ENCODE peak calls at places on chromosome 6, in ten cellular contexts. X is HCT116, W is RWPE2, C is HL-60, R is A673, Y is brain microvascular endothelial cell, Q is adrenal gland, K is foreskin fibroblast, D is coronary artery, M is epithelial cell of esophagus. A is an unnamed sample.

GRCh38 chr6:80638222-80639055 is 532.0 kb downstream of the BCKDHB start:
- DNase-seq in D (no peak), X (peak), M (peak), Y (peak), R (peak), Q (peak), C (no peak), W (peak), K (peak), A (no peak)

GRCh38 chr6:161439093-161439492 is 165.2 kb upstream of the AGPAT4 start:
- DNase-seq in R (peak), M (peak), Q (peak), C (no peak), K (peak), W (peak), X (peak), D (peak), Y (peak), A (no peak)

GRCh38 chr6:6657820-6658217 is 69.3 kb downstream of the LY86 start:
- DNase-seq in W (no peak), D (no peak), K (no peak), X (no peak), Y (no peak), C (no peak), Q (no peak), R (no peak), M (no peak), A (no peak)

GRCh38 chr6:169326067-169326799 is 72.6 kb upstream of the THBS2 start:
- DNase-seq in Q (peak), R (peak), M (peak), C (peak), K (peak), D (no peak), Y (peak), X (peak), W (no peak), A (no peak)

GRCh38 chr6:132919476-132919875 is 105.1 kb downstream of the RPS12 start:
- DNase-seq in C (no peak), M (peak), W (no peak), D (no peak), Q (peak), K (peak), R (no peak), Y (peak), X (no peak), A (peak)

GRCh38 chr6:32154514-32155161 is 697 bp downstream of the PPT2 start:
- DNase-seq in Q (peak), Y (peak), D (no peak), K (peak), W (no peak), R (peak), X (peak), M (peak), C (peak), A (peak)

GRCh38 chr6:83480470-83480869 is 31.9 kb upstream of the PRSS35 start:
- DNase-seq in Y (no peak), C (no peak), W (no peak), X (no peak), K (no peak), M (peak), R (no peak), Q (no peak), D (no peak), A (no peak)

GRCh38 chr6:129251669-129252376 is 368.9 kb downstream of the LAMA2 start:
- DNase-seq in R (peak), W (no peak), K (peak), Y (peak), D (no peak), C (peak), M (peak), Q (peak), X (peak), A (peak)

GRCh38 chr6:26025894-26026832 is 61.1 kb upstream of the HFE start:
- DNase-seq in D (peak), X (peak), R (peak), C (peak), Q (peak), M (peak), W (peak), Y (peak), K (peak), A (peak)

GRCh38 chr6:168967556-168967955 is 286.1 kb downstream of the THBS2 start:
- DNase-seq in R (no peak), X (no peak), D (no peak), Y (no peak), K (no peak), M (no peak), C (no peak), Q (no peak), W (no peak), A (no peak)

GRCh38 chr6:161091972-161092701 is 100.6 kb downstream of the MAP3K4 start:
- DNase-seq in W (no peak), K (peak), R (no peak), C (no peak), Y (no peak), D (no peak), M (peak), Q (no peak), X (no peak), A (no peak)

GRCh38 chr6:134980846-134981245 is 30.9 kb upstream of the ALDH8A1 start:
- DNase-seq in Y (no peak), M (no peak), W (no peak), K (no peak), X (no peak), Q (no peak), D (no peak), R (no peak), C (no peak), A (no peak)

GRCh38 chr6:125165256-125165655 is 11.7 kb downstream of the TPD52L1 start:
- DNase-seq in R (no peak), C (no peak), K (peak), Y (peak), W (no peak), D (no peak), Q (no peak), X (no peak), M (no peak), A (no peak)

GRCh38 chr6:36633915-36634314 is 39.8 kb downstream of the SRSF3 start:
- DNase-seq in K (peak), R (no peak), M (no peak), X (no peak), Y (peak), D (no peak), W (no peak), C (no peak), Q (peak), A (peak)

GRCh38 chr6:48194596-48195295 is 83.7 kb upstream of the PTCHD4 start:
- DNase-seq in K (no peak), W (no peak), Y (no peak), X (no peak), M (no peak), R (no peak), D (no peak), C (no peak), Q (peak), A (no peak)

GRCh38 chr6:99614430-99615161 is 8.0 kb downstream of the PRDM13 start:
- DNase-seq in W (no peak), K (peak), Y (no peak), D (no peak), Q (no peak), M (no peak), R (peak), C (no peak), X (no peak), A (no peak)
- H3K4me3 ChIP-seq in W (no peak), K (no peak), Y (no peak), D (peak), Q (no peak), M (no peak), R (peak), C (peak), X (no peak), A (no peak)

GRCh38 chr6:56978530-56978929 is 23.6 kb downstream of the BEND6 start:
- DNase-seq in Q (no peak), R (no peak), X (no peak), K (no peak), C (no peak), D (no peak), Y (no peak), W (no peak), M (no peak), A (no peak)

GRCh38 chr6:56977192-56977591 is 22.3 kb downstream of the BEND6 start:
- DNase-seq in M (no peak), W (no peak), C (no peak), R (no peak), D (no peak), K (no peak), Q (no peak), X (no peak), Y (no peak), A (no peak)
- TF ChIP-seq CTCF in M (no peak), W (no peak), C (no peak), R (no peak), D (no peak), K (no peak), Q (no peak), X (no peak), Y (no peak), A (no peak)

GRCh38 chr6:105981002-105981887 is 104.9 kb upstream of the PRDM1 start:
- DNase-seq in C (no peak), W (no peak), R (no peak), K (no peak), D (no peak), Y (no peak), M (peak), Q (no peak), X (no peak), A (no peak)
- H3K4me3 ChIP-seq in C (no peak), W (no peak), R (no peak), K (no peak), D (peak), Y (peak), M (peak), Q (no peak), X (no peak), A (no peak)

GRCh38 chr6:34064675-34065074 is 81.2 kb downstream of the GRM4 start:
- DNase-seq in X (no peak), C (no peak), Y (no peak), W (no peak), R (no peak), D (no peak), M (no peak), Q (no peak), K (no peak), A (no peak)

GRCh38 chr6:34062156-34062555 is 83.7 kb downstream of the GRM4 start:
- DNase-seq in X (no peak), D (no peak), M (no peak), W (no peak), Q (no peak), K (no peak), C (no peak), Y (no peak), R (no peak), A (no peak)

GRCh38 chr6:34063641-34064040 is 82.2 kb downstream of the GRM4 start:
- DNase-seq in C (no peak), M (no peak), Q (no peak), X (no peak), W (no peak), R (no peak), K (no peak), D (no peak), Y (no peak), A (no peak)

GRCh38 chr6:34061348-34061747 is 84.5 kb downstream of the GRM4 start:
- DNase-seq in D (no peak), M (no peak), C (no peak), W (no peak), Q (no peak), Y (no peak), K (no peak), X (no peak), R (no peak), A (no peak)

DNA sequence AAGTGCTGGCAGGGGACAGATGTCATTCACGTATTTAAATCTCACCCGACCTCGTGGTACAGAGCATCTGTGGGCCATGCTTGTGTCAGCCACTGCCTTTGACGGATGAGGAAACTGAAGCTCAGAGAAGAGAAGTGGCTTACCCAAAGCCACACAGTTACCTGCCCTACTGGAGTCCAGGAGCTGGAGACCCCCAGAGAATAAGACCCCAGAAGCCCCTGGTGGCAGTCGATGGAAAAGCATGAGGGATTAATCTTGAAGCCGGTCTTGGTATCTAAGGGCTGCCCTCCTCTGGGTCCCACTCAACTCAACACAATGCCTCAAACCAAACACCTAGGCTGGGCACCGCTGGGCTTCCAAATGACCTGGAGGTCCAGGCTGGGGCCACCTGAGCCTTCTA is 83.1 kb downstream of the GRM4 start:
- DNase-seq in X (no peak), C (no peak), D (no peak), K (no peak), R (no peak), Y (no peak), M (no peak), Q (no peak), W (no peak), A (no peak)
- TF ChIP-seq CTCF in X (no peak), C (no peak), D (no peak), K (peak), R (peak), Y (peak), M (no peak), Q (no peak), W (no peak), A (no peak)

DNA sequence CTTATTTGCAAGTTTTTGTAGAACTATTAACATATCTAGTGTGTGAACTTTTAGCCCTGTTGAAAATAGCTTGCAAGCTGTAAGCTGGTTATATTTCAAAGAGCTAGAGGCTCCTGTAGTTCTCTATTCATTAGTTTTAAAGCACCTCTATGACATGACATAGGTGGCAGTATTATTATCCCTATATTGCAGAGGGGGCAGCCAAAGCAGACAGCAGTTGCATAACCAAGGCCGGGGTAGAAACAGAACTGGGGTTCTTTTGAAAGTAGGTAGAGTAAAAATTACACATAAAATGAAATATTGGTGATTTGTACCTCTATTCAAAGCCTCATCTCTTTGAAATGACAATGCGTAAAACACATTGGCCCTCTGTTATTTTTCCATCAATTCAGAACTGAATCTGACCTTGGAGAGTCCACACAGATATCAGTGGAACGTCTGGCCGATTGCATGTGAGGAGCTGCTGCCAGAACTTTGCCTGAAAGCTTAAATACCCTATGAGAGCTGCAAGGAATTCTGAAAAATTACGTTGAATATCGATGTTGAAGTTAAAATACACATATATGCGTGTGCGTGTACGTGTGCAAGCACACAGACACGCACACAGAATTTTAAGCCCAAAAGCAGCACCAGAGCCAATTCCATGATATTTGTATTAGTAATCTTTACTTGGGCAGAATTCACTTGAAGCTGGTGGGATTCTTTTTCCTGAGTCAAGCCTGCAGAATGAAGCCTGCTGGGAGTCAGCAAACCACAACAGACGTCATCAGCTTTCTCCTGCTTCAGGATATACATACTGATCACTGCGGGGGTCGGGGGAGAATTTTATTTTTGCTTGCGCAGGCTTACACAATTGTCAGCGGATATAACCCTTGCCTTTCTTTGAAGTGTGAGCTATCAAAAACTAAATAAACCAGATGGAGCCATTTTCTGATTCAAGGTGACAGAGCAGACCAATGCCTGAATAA is 163.2 kb downstream of the PDE7B start:
- DNase-seq in R (peak), K (peak), W (no peak), Y (peak), M (peak), D (no peak), Q (peak), X (no peak), C (no peak), A (no peak)
- H3K4me3 ChIP-seq in R (no peak), K (no peak), W (no peak), Y (no peak), M (no peak), D (peak), Q (no peak), X (no peak), C (no peak), A (no peak)

GRCh38 chr6:63352587-63353281 is 33.0 kb upstream of the LGSN start:
- DNase-seq in Y (peak), D (no peak), R (peak), X (peak), W (no peak), C (peak), Q (peak), M (peak), K (peak), A (peak)
- TF ChIP-seq CTCF in Y (peak), D (no peak), R (peak), X (peak), W (peak), C (peak), Q (peak), M (peak), K (peak), A (peak)

GRCh38 chr6:53795254-53795701 is 473 bp downstream of the LRRC1 start:
- DNase-seq in M (peak), D (no peak), W (no peak), R (no peak), K (no peak), Q (no peak), Y (no peak), X (no peak), C (no peak), A (no peak)

GRCh38 chr6:53796451-53796780 is 1.6 kb downstream of the LRRC1 start:
- DNase-seq in Q (no peak), W (no peak), C (no peak), M (no peak), K (no peak), Y (no peak), D (no peak), X (no peak), R (no peak), A (no peak)

GRCh38 chr6:53795702-53796450 is 1.1 kb downstream of the LRRC1 start:
- DNase-seq in C (no peak), K (peak), X (no peak), D (peak), W (peak), Y (no peak), M (peak), R (no peak), Q (peak), A (no peak)

GRCh38 chr6:53797304-53797703 is 2.5 kb downstream of the LRRC1 start:
- DNase-seq in C (no peak), K (no peak), D (no peak), M (no peak), W (no peak), R (no peak), X (no peak), Q (no peak), Y (no peak), A (no peak)

GRCh38 chr6:53796791-53797190 is 2.0 kb downstream of the LRRC1 start:
- DNase-seq in D (no peak), Q (no peak), W (no peak), R (no peak), X (no peak), Y (no peak), C (no peak), M (peak), K (no peak), A (no peak)
- H3K4me3 ChIP-seq in D (peak), Q (no peak), W (peak), R (no peak), X (peak), Y (no peak), C (no peak), M (peak), K (no peak), A (peak)

GRCh38 chr6:94074764-94075163 is 655.4 kb upstream of the EPHA7 start:
- DNase-seq in W (no peak), D (no peak), X (no peak), R (no peak), K (no peak), M (no peak), Q (no peak), Y (no peak), C (no peak), A (no peak)

DNA sequence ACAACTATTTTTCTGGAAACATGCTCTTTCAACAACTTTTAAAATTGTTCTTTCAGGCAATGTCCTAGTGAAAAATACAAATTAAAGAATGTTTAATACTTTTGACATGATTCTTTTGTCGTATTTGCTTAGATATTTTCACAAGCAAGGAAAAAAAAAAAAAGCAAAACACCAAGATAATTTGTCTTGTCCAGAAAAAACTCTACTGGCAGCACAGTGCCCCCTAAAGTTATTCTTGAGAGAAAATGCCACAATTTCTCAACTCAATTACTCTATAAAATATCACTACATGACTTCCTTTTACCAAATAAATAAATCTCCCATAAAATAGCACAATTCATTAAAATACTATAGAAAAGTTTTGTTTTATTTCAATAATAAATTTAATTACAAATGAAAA is 652.5 kb upstream of the EPHA7 start:
- DNase-seq in Q (no peak), W (no peak), K (peak), R (peak), C (no peak), M (no peak), D (no peak), X (no peak), Y (no peak), A (no peak)
- TF ChIP-seq CTCF in Q (no peak), W (peak), K (no peak), R (peak), C (no peak), M (no peak), D (no peak), X (no peak), Y (peak), A (peak)

GRCh38 chr6:27205375-27206278 is 41.9 kb upstream of the PRSS16 start:
- DNase-seq in Y (peak), X (no peak), Q (no peak), W (no peak), R (no peak), C (no peak), K (peak), M (no peak), D (no peak), A (no peak)
- H3K4me3 ChIP-seq in Y (peak), X (no peak), Q (no peak), W (no peak), R (no peak), C (no peak), K (peak), M (peak), D (no peak), A (no peak)

DNA sequence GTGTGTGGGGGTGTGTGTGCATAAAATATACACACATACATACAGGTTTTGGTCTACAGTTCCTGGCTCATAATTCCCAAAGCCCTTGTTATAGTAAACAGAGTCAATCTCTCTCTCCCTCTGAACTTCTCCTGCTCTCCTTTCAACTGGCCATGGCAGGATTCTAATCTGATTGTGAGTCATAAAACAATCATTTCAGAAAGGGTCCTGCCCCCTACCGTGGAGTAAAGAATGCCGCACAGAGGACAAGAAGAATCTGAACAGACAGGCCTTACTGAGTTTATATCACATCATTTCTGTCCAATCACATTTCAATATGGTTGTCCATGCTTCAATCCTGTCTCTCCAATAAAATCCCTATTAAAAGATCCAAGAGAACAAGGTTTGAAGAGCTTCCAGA is 416.9 kb downstream of the FRK start:
- DNase-seq in C (no peak), W (no peak), Q (peak), K (peak), X (peak), M (peak), D (no peak), Y (no peak), R (peak), A (no peak)
- TF ChIP-seq CTCF in C (no peak), W (no peak), Q (no peak), K (peak), X (no peak), M (no peak), D (no peak), Y (peak), R (no peak), A (peak)